ENCODE peak calls at places on chromosomes 16 and 17, in eight cellular contexts. Z is head of caudate nucleus; M is stimulated activated naive CD4-positive, alpha-beta T cell treated with Interleukin-2 at 50 U/mL for 16 hours; T is NCI-H1417; Y is spleen; Q is stimulated activated CD4-positive, alpha-beta T cell treated with anti-CD3 and anti-CD28 coated beads, Interleukin-15, amount 100 ng/mL, for 48 hours; G is testis; H is activated T-cell treated with anti-CD3 and anti-CD28 coated beads for 1 hour. B is an unnamed sample.

GRCh38 chr16:27689711-27690110 is 139.8 kb downstream of the KATNIP start:
- DNase-seq in Z (no peak), M (no peak), T (no peak), Y (no peak), Q (no peak), G (no peak), H (no peak), B (peak)

GRCh38 chr17:57517216-57517518 is 227.9 kb downstream of the CCDC182 start:
- DNase-seq in Z (no peak), M (no peak), T (no peak), Y (no peak), Q (no peak), G (no peak), H (no peak), B (peak)

GRCh38 chr16:47643610-47644009 is 182.5 kb downstream of the PHKB start:
- DNase-seq in Z (no peak), M (no peak), T (no peak), Y (no peak), Q (no peak), G (no peak), H (no peak), B (no peak)

GRCh38 chr17:19534562-19535149 is 1.0 kb downstream of the SLC47A1 start:
- DNase-seq in Z (no peak), M (no peak), T (no peak), Y (no peak), Q (no peak), G (no peak), H (no peak), B (no peak)

GRCh38 chr16:85935957-85936760 is 37.2 kb downstream of the IRF8 start:
- DNase-seq in Z (no peak), M (peak), T (no peak), Y (peak), Q (peak), G (no peak), H (peak), B (no peak)

GRCh38 chr17:50266384-50267073 is 7.7 kb upstream of the TMEM92 start:
- DNase-seq in Z (no peak), M (no peak), T (no peak), Y (peak), Q (no peak), G (peak), H (no peak), B (no peak)

GRCh38 chr16:14658063-14658462 is 25.3 kb downstream of the BFAR start:
- DNase-seq in Z (peak), M (no peak), T (no peak), Y (no peak), Q (no peak), G (no peak), H (no peak), B (no peak)

GRCh38 chr16:24645739-24646645 is 83.5 kb upstream of the TNRC6A start:
- DNase-seq in Z (no peak), M (no peak), T (no peak), Y (no peak), Q (no peak), G (no peak), H (no peak), B (no peak)

GRCh38 chr16:55471448-55472097 is 7.4 kb upstream of the MMP2 start:
- DNase-seq in Z (no peak), M (no peak), T (no peak), Y (no peak), Q (no peak), G (no peak), H (no peak), B (no peak)

GRCh38 chr16:58507963-58508670 is 7.2 kb upstream of the SETD6 start:
- DNase-seq in Z (no peak), M (no peak), T (no peak), Y (no peak), Q (no peak), G (no peak), H (no peak), B (no peak)

GRCh38 chr16:21275529-21275928 is 2.6 kb downstream of the CRYM start:
- DNase-seq in Z (no peak), M (no peak), T (no peak), Y (no peak), Q (no peak), G (no peak), H (no peak), B (no peak)

GRCh38 chr16:75248142-75248535 is 3.3 kb downstream of the BCAR1 start:
- DNase-seq in Z (peak), M (no peak), T (no peak), Y (no peak), Q (no peak), G (no peak), H (no peak), B (peak)

GRCh38 chr16:60304078-60304477 is 1570.0 kb upstream of the GOT2 start:
- DNase-seq in Z (no peak), M (no peak), T (no peak), Y (no peak), Q (no peak), G (no peak), H (no peak), B (no peak)

GRCh38 chr17:78040561-78041400 is 82.3 kb downstream of the TNRC6C start:
- DNase-seq in Z (peak), M (peak), T (peak), Y (peak), Q (no peak), G (peak), H (peak), B (peak)

GRCh38 chr17:47180337-47180736 is 8.8 kb downstream of the CDC27 start:
- DNase-seq in Z (no peak), M (no peak), T (no peak), Y (no peak), Q (no peak), G (no peak), H (no peak), B (no peak)

GRCh38 chr16:30775381-30776099 is 11.5 kb downstream of the ZNF629 start:
- DNase-seq in Z (peak), M (peak), T (peak), Y (peak), Q (peak), G (peak), H (peak), B (peak)

GRCh38 chr17:19284005-19284959 is 47.1 kb downstream of the EPN2 start:
- DNase-seq in Z (no peak), M (no peak), T (no peak), Y (peak), Q (no peak), G (no peak), H (no peak), B (no peak)

B was measured in occipital lobe.